ENCODE peak calls at places on chromosomes 12 and 14, in five cellular contexts. U is stimulated activated CD8-positive, alpha-beta memory T cell treated with anti-CD3 and anti-CD28 coated beads, Interleukin-7, amount 100 ng/mL, for 1 hour; L is HuH-7; Z is NCI-H1092 treated with DMSO at 0.1 percent for 48 hours; W is Right ventricle myocardium superior. O is an unnamed sample.

GRCh38 chr12:68951652-68952051 is 18.7 kb upstream of the CPM start:
- DNase-seq in W (no peak), U (no peak), L (no peak), Z (no peak), O (no peak)

GRCh38 chr14:37443461-37443860 is 151.6 kb downstream of the FOXA1 start:
- DNase-seq in U (no peak), W (no peak), L (no peak), Z (no peak), O (no peak)

GRCh38 chr12:123971449-123971769 is 1.2 kb downstream of the CCDC92 start:
- DNase-seq in W (no peak), U (no peak), Z (no peak), L (no peak), O (no peak)

GRCh38 chr12:93594766-93595165 is 22.3 kb downstream of the SOCS2 start:
- DNase-seq in U (no peak), L (no peak), Z (no peak), W (no peak), O (no peak)

GRCh38 chr12:79187032-79187431 is 322.5 kb downstream of the SYT1 start:
- DNase-seq in W (no peak), L (no peak), Z (peak), U (no peak), O (no peak)

GRCh38 chr14:88995437-88996198 is 171.2 kb downstream of the TTC8 start:
- DNase-seq in Z (no peak), W (no peak), U (no peak), L (no peak), O (peak)

GRCh38 chr14:63573579-63573978 is 30.4 kb upstream of the PPP2R5E start:
- DNase-seq in U (no peak), W (no peak), Z (no peak), L (no peak), O (no peak)

GRCh38 chr14:97634786-97635185 is 837.6 kb downstream of the VRK1 start:
- DNase-seq in Z (no peak), W (no peak), L (no peak), U (no peak), O (no peak)

GRCh38 chr12:127810026-127810425 is 456.9 kb upstream of the TMEM132C start:
- DNase-seq in L (no peak), U (no peak), Z (no peak), W (no peak), O (no peak)

GRCh38 chr12:71718611-71719010 is 32.7 kb downstream of the TMEM19 start:
- DNase-seq in W (no peak), Z (no peak), L (no peak), U (no peak), O (no peak)

GRCh38 chr12:110774824-110775223 is 32.1 kb upstream of the PPP1CC start:
- DNase-seq in W (no peak), L (no peak), Z (no peak), U (no peak), O (no peak)

GRCh38 chr12:101045486-101046474 is 164.3 kb downstream of the SLC5A8 start:
- DNase-seq in Z (no peak), L (no peak), W (no peak), U (no peak), O (no peak)

GRCh38 chr14:33788116-33788515 is 162.8 kb downstream of the EGLN3 start:
- DNase-seq in L (no peak), U (no peak), Z (no peak), W (no peak), O (no peak)

GRCh38 chr14:61296707-61297502 is 15.8 kb upstream of the TMEM30B start:
- DNase-seq in Z (peak), L (no peak), W (no peak), U (no peak), O (peak)

GRCh38 chr14:35222324-35222723 is 69.9 kb upstream of the PSMA6 start:
- DNase-seq in L (no peak), Z (no peak), W (no peak), U (no peak), O (no peak)

GRCh38 chr14:31222834-31223233 is 15.2 kb upstream of the HECTD1 start:
- DNase-seq in Z (no peak), L (no peak), W (no peak), U (no peak), O (no peak)

GRCh38 chr14:28773917-28774691 is 7.5 kb downstream of the FOXG1 start:
- DNase-seq in L (peak), W (no peak), Z (peak), U (no peak), O (peak)

GRCh38 chr14:64759555-64759938 is 55.3 kb downstream of the PLEKHG3 start:
- DNase-seq in U (no peak), W (peak), L (no peak), Z (no peak), O (no peak)

GRCh38 chr12:89707623-89707991 is 1.0 kb downstream of the ATP2B1 start:
- DNase-seq in L (peak), U (no peak), Z (peak), W (peak), O (no peak)